ENCODE peak calls at places on chromosomes 13 and 19, in eight cellular contexts. P, B, V, R, N, U, K and J are unnamed samples.

GRCh38 chr13:62320129-62320724 is 904.6 kb upstream of the PCDH20 start:
- DNase-seq in P (peak; percentile 1), R (no peak), B (no peak), N (peak; percentile 48), V (no peak), U (peak; percentile 54), K (no peak), J (peak; percentile 0)

GRCh38 chr13:105220886-105221285 is 1314.6 kb downstream of the EFNB2 start:
- DNase-seq in R (no peak), V (no peak), N (no peak), U (no peak), P (no peak), K (no peak), B (no peak), J (no peak)

GRCh38 chr13:38563739-38564138 is 123.1 kb upstream of the FREM2 start:
- DNase-seq in R (no peak), N (no peak), B (no peak), V (no peak), K (no peak), P (no peak), U (no peak), J (no peak)

GRCh38 chr19:29666634-29667389 is 1.6 kb downstream of the PLEKHF1 start:
- DNase-seq in P (no peak), V (peak; percentile 58), R (no peak), B (no peak), K (peak; percentile 62), U (no peak), N (peak; percentile 82), J (no peak)

GRCh38 chr13:37618554-37618953 is 20.0 kb upstream of the POSTN start:
- DNase-seq in N (no peak), U (no peak), B (no peak), V (no peak), R (no peak), K (no peak), P (no peak), J (no peak)

GRCh38 chr13:93230466-93230865 is 3.9 kb downstream of the GPC6 start:
- DNase-seq in B (no peak), V (no peak), U (no peak), P (no peak), N (peak; percentile 22), K (no peak), R (no peak), J (no peak)

GRCh38 chr19:40465025-40465780 is at the start of gene BLVRB:
- DNase-seq in U (peak; percentile 26), R (no peak), K (peak; percentile 73), P (no peak), N (no peak), B (no peak), V (no peak), J (no peak)

GRCh38 chr13:28679628-28680027 is 20.7 kb downstream of the POMP start:
- DNase-seq in V (no peak), U (no peak), B (no peak), P (no peak), N (peak; percentile 11), K (no peak), R (no peak), J (no peak)

GRCh38 chr13:56586966-56587365 is 553.8 kb upstream of the PRR20A start:
- DNase-seq in B (no peak), N (no peak), V (no peak), R (no peak), P (no peak), K (no peak), U (no peak), J (no peak)

GRCh38 chr19:37362733-37363132 is 8.2 kb upstream of the ZNF527 start:
- DNase-seq in K (no peak), P (no peak), N (no peak), V (no peak), B (no peak), R (no peak), U (peak; percentile 10), J (no peak)

GRCh38 chr13:55664178-55664577 is 1476.5 kb upstream of the PRR20A start:
- DNase-seq in V (no peak), K (no peak), R (no peak), P (no peak), U (no peak), N (no peak), B (no peak), J (no peak)

GRCh38 chr13:98976338-98976737 is 1.5 kb downstream of the DOCK9 start:
- DNase-seq in U (no peak), N (no peak), V (no peak), K (no peak), B (no peak), R (no peak), P (no peak), J (no peak)

GRCh38 chr13:72255908-72256307 is 388.9 kb upstream of the DACH1 start:
- DNase-seq in K (no peak), P (no peak), R (no peak), N (peak; percentile 61), V (peak; percentile 30), B (no peak), U (peak; percentile 61), J (no peak)

GRCh38 chr13:103145476-103145875 is 79.3 kb upstream of the SLC10A2 start:
- DNase-seq in P (no peak), B (no peak), V (no peak), K (no peak), N (no peak), R (no peak), U (no peak), J (no peak)

GRCh38 chr13:21463424-21463823 is 4.3 kb upstream of the ZDHHC20 start:
- DNase-seq in K (no peak), B (no peak), P (no peak), R (no peak), V (no peak), N (no peak), U (no peak), J (no peak)

GRCh38 chr19:50777830-50778303 is 7.6 kb downstream of the GPR32 start:
- DNase-seq in R (no peak), V (no peak), U (no peak), K (no peak), P (no peak), B (no peak), N (no peak), J (no peak)

GRCh38 chr19:5621945-5622464 is 571 bp downstream of the SAFB2 start:
- DNase-seq in V (peak; percentile 56), U (peak; percentile 17), N (peak; percentile 38), P (no peak), B (no peak), R (no peak), K (peak; percentile 32), J (no peak)

GRCh38 chr19:13700621-13701020 is 63.7 kb upstream of the MRI1 start:
- DNase-seq in K (no peak), B (no peak), N (no peak), P (no peak), V (no peak), U (no peak), R (no peak), J (no peak)

GRCh38 chr13:32993109-32993508 is 23.1 kb upstream of the KL start:
- DNase-seq in P (no peak), V (no peak), K (no peak), B (no peak), N (no peak), U (no peak), R (no peak), J (no peak)

DNA sequence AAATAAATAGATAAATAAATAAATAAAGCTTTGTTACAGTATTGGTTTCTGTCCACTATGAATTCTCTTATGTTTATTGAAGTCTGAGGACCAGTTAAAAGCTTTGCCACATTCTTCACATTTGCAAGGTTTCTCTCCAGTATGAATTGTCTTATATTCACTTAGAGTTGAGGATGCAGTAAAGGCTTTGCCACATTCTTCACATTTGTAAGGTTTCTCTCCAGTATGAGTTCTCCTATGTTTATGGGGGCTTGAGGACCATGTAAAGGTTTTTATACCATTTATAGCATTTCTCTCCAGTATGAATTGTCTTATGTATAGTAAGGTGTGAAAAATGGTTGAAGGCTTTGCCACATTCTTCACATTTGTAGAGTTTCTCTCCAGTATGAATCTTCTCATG is 168.3 kb downstream of the ZNF737 start:
- DNase-seq in N (no peak), R (no peak), P (no peak), B (no peak), U (no peak), V (no peak), K (no peak), J (no peak)
- H3K9me3 ChIP-seq in N (peaks cover 57% of the 10 kb centered on the region), R (peaks cover 70% of the 10 kb centered on the region), P (no peaks in the 10 kb centered on the region), B (no peaks in the 10 kb centered on the region), U (no peaks in the 10 kb centered on the region), V (peaks cover 4% of the 10 kb centered on the region), K (peaks cover 69% of the 10 kb centered on the region), J (peaks cover 70% of the 10 kb centered on the region)

GRCh38 chr13:102041544-102041943 is 360.3 kb downstream of the FGF14 start:
- DNase-seq in P (no peak), U (no peak), B (no peak), K (no peak), N (no peak), V (no peak), R (no peak), J (no peak)

GRCh38 chr13:102040812-102041211 is 361.0 kb downstream of the FGF14 start:
- DNase-seq in K (no peak), V (no peak), U (no peak), B (no peak), N (no peak), R (no peak), P (no peak), J (no peak)

GRCh38 chr13:102049853-102050252 is 352.0 kb downstream of the FGF14 start:
- DNase-seq in P (no peak), B (no peak), K (no peak), R (no peak), U (no peak), V (no peak), N (no peak), J (no peak)

GRCh38 chr13:102042746-102043145 is 359.1 kb downstream of the FGF14 start:
- DNase-seq in R (no peak), N (no peak), K (no peak), U (no peak), V (no peak), B (no peak), P (no peak), J (no peak)

GRCh38 chr13:102045713-102046112 is 356.1 kb downstream of the FGF14 start:
- DNase-seq in K (no peak), V (no peak), U (no peak), N (no peak), B (no peak), R (no peak), P (no peak), J (no peak)
- H3K27ac ChIP-seq in K (no peak overlapping the region), V (no peak overlapping the region), U (no peak overlapping the region), N (no peak overlapping the region), B (no peak overlapping the region), R (no peak overlapping the region), P (no peak overlapping the region), J (no peak overlapping the region)

DNA sequence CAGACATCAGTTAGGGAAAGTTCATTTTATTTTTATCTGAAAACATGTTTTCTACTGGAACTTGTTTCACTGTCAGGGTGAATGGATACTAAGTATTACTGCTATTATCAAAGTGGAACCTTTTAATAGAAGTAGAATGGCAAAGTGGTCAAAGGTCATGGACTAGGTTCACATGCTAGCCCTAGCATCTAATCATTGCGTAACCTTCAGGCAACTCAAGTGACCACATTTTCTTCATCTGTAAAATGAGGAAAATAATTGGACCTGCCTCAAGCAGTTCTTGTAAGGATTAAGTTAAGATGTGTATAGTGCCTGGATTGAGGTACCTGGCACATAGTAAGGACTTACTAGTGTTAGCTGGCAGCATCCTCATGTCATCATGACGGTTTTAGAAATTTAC is 5.0 kb downstream of the ZFP28 start:
- DNase-seq in N (no peak), R (no peak), B (no peak), K (no peak), V (no peak), U (no peak), P (no peak), J (no peak)
- H3K9me3 ChIP-seq in N (peaks cover 40% of the 10 kb centered on the region), R (peaks cover 80% of the 10 kb centered on the region), B (peaks cover 7% of the 10 kb centered on the region), K (peaks cover 66% of the 10 kb centered on the region), V (no peaks in the 10 kb centered on the region), U (no peaks in the 10 kb centered on the region), P (peaks cover 92% of the 10 kb centered on the region), J (peaks cover 70% of the 10 kb centered on the region)

GRCh38 chr19:3698386-3698950 is 1.8 kb downstream of the PIP5K1C start:
- DNase-seq in V (no peak), K (no peak), U (no peak), P (no peak), R (no peak), N (no peak), B (no peak), J (no peak)
- H3K27ac ChIP-seq in V (peak overlapping the region; percentile 9), K (peak overlapping the region; percentile 90), U (no peak overlapping the region), P (no peak overlapping the region), R (no peak overlapping the region), N (peak overlapping the region; percentile 40), B (peak overlapping the region; percentile 82), J (no peak overlapping the region)